ENCODE peak calls at places on chromosomes 4 and X, in ten cellular contexts. S is mammary epithelial cell, C is neuronal stem cell, V is cardiac muscle cell, U is iPS DF 6.9, E is fibroblast of lung, X is uterus, Z is upper lobe of right lung, G is GM06990, H is NT2/D1. B is an unnamed sample. For H3K36me3, the result is how much of the 10 kb centered on the place peaks cover.

GRCh38 chr4:8101796-8102355 is 56.7 kb downstream of the ABLIM2 start:
- DNase-seq in X (no peak), S (no peak), U (no peak), Z (no peak), V (no peak), C (no peak), H (no peak), E (no peak), G (no peak), B (no peak)

GRCh38 chrX:9871871-9872270 is 85.6 kb downstream of the SHROOM2 start:
- DNase-seq in Z (no peak), H (no peak), X (no peak), G (no peak), C (no peak), U (no peak), V (peak), E (no peak), S (no peak), B (no peak)

GRCh38 chr4:113499696-113500095 is 261.8 kb downstream of the CAMK2D start:
- DNase-seq in H (no peak), X (no peak), C (no peak), G (no peak), Z (no peak), V (peak), U (no peak), S (peak), E (peak), B (no peak)

GRCh38 chr4:95548738-95549245 is at the start of gene UNC5C:
- DNase-seq in E (peak), V (peak), Z (peak), G (peak), S (peak), U (no peak), X (peak), H (no peak), C (peak), B (peak)

GRCh38 chr4:73010789-73011628 is 58.5 kb downstream of the COX18 start:
- DNase-seq in C (no peak), H (no peak), V (no peak), Z (no peak), X (no peak), G (no peak), U (no peak), E (no peak), S (no peak), B (no peak)

GRCh38 chr4:9825049-9825448 is 43.6 kb downstream of the DRD5 start:
- DNase-seq in U (no peak), V (no peak), C (no peak), H (no peak), Z (no peak), X (no peak), S (no peak), G (no peak), E (no peak), B (no peak)

GRCh38 chr4:41120297-41121217 is 93.8 kb downstream of the APBB2 start:
- DNase-seq in G (no peak), C (no peak), S (peak), U (no peak), V (peak), E (peak), Z (peak), H (no peak), X (peak), B (no peak)

GRCh38 chr4:88965053-88965452 is 91.9 kb downstream of the FAM13A start:
- DNase-seq in S (no peak), V (peak), U (no peak), E (peak), X (no peak), G (no peak), C (no peak), H (no peak), Z (no peak), B (no peak)

GRCh38 chrX:105872921-105873320 is 50.6 kb downstream of the NRK start:
- DNase-seq in V (peak), G (no peak), E (peak), U (no peak), C (no peak), Z (no peak), S (peak), H (no peak), X (no peak), B (no peak)

GRCh38 chr4:176150283-176150682 is 45.1 kb downstream of the SPATA4 start:
- DNase-seq in V (peak), E (peak), U (no peak), S (peak), H (no peak), Z (no peak), G (no peak), C (no peak), X (no peak), B (no peak)

GRCh38 chr4:108166038-108166437 is 2.7 kb downstream of the LEF1 start:
- DNase-seq in G (no peak), Z (no peak), H (no peak), S (no peak), C (no peak), V (no peak), X (no peak), E (no peak), U (no peak), B (no peak)

GRCh38 chr4:122045533-122045932 is 93.7 kb upstream of the TRPC3 start:
- DNase-seq in S (peak), Z (peak), U (no peak), H (peak), V (peak), E (peak), C (no peak), G (no peak), X (no peak), B (no peak)

GRCh38 chr4:81214518-81215218 is 354 bp downstream of the PRKG2 start:
- DNase-seq in U (no peak), V (peak), X (no peak), Z (peak), G (peak), E (peak), S (peak), H (no peak), C (peak), B (peak)

GRCh38 chr4:1232661-1233621 is 16.0 kb downstream of the CTBP1 start:
- DNase-seq in C (peak), X (no peak), G (no peak), E (peak), U (no peak), H (peak), V (peak), Z (no peak), S (no peak), B (no peak)

GRCh38 chr4:141275834-141276233 is 55.1 kb downstream of the ZNF330 start:
- DNase-seq in Z (no peak), H (no peak), X (no peak), S (no peak), E (peak), U (no peak), G (no peak), C (no peak), V (peak), B (no peak)

GRCh38 chrX:129957241-129958099 is 25.0 kb upstream of the BCORL1 start:
- DNase-seq in H (no peak), U (no peak), E (peak), X (peak), S (no peak), G (peak), C (no peak), V (peak), Z (peak), B (peak)

GRCh38 chr4:101348367-101348827 is 1.1 kb upstream of the PPP3CA start:
- DNase-seq in S (peak), G (no peak), H (no peak), C (no peak), U (no peak), X (no peak), Z (no peak), V (no peak), E (no peak), B (no peak)

GRCh38 chr4:155999743-156000142 is 46.1 kb upstream of the CTSO start:
- DNase-seq in U (peak), V (peak), G (no peak), C (peak), X (no peak), S (no peak), Z (no peak), H (peak), E (peak), B (peak)

GRCh38 chr4:180751009-180751408 is 1492.2 kb upstream of the TENM3 start:
- DNase-seq in H (no peak), C (no peak), S (no peak), X (no peak), G (no peak), V (peak), E (peak), Z (no peak), U (no peak), B (no peak)

GRCh38 chrX:9378980-9379696 is 85.7 kb upstream of the TBL1X start:
- DNase-seq in E (peak), H (no peak), C (no peak), U (no peak), S (peak), X (no peak), G (no peak), Z (no peak), V (peak), B (no peak)

GRCh38 chrX:12973561-12974216 is 1.2 kb upstream of the TMSB4X start:
- DNase-seq in S (no peak), V (no peak), Z (peak), U (no peak), H (no peak), X (peak), C (no peak), E (no peak), G (peak), B (no peak)

DNA sequence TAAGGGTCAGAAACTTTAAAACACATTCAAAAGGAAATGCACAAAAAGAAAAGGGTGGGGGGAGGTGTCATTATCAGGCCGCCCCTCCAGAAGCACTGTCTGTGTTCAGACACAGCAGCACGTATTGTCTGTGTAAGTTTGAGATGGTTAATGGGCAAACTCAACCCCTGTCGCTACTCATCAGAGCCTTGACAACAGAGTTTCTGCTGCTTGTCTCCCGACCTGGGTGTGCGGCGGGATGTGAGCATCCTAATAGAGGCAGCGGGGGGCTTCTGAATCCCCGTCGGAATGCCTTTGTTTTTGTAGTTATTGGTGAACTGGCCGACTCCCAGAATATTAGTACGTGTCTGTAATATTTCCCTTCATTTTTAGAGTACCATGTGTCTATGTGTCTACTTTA is 158.9 kb downstream of the DCTD start:
- DNase-seq in X (no peak), C (peak), S (no peak), H (no peak), Z (no peak), V (no peak), E (no peak), U (no peak), G (no peak), B (no peak)
- H3K36me3 ChIP-seq in X (under half), C (under half), S (under half), H (under half), Z (under half), V (under half), E (under half), U (under half), G (under half), B (under half)

GRCh38 chr4:174522183-174523002 is at the start of gene HPGD:
- DNase-seq in U (no peak), C (peak), Z (peak), V (no peak), S (peak), E (peak), G (peak), X (peak), H (no peak), B (peak)

GRCh38 chr4:174521800-174522182 is 497 bp downstream of the HPGD start:
- DNase-seq in U (no peak), H (no peak), Z (peak), C (peak), E (no peak), X (no peak), V (no peak), S (peak), G (peak), B (peak)

GRCh38 chr4:174517502-174517901 is 4.8 kb downstream of the HPGD start:
- DNase-seq in C (no peak), S (no peak), Z (no peak), U (no peak), X (no peak), V (no peak), G (no peak), H (no peak), E (no peak), B (no peak)

GRCh38 chr4:174523003-174523693 is 860 bp upstream of the HPGD start:
- DNase-seq in Z (no peak), E (no peak), G (no peak), S (no peak), V (no peak), U (no peak), C (no peak), X (peak), H (no peak), B (no peak)

DNA sequence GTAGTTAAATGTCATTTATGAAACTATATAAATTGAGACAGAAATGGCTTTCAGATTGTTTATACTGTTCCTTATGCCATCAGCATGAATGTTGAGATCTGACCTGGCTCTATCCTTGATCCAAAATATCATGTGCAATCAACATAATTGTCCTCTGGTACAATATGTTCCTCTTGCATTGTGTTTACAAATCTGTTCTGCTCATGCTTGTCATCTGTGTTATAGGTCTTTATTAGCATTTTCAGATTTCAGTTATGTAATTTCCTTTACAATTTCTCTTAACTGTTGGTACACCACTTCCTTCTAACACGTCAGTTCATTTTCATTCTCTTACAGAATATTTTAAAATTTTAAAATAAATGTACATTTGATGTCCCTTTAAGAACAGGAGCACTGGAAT is 1.6 kb downstream of the HPGD start:
- DNase-seq in U (no peak), C (no peak), G (no peak), X (no peak), V (no peak), S (no peak), H (no peak), Z (no peak), E (no peak), B (no peak)
- H3K4me3 ChIP-seq in U (no peak), C (no peak), G (no peak), X (no peak), V (no peak), S (no peak), H (no peak), Z (peak), E (no peak), B (no peak)

GRCh38 chr4:87575408-87575807 is 32.9 kb upstream of the DSPP start:
- DNase-seq in U (no peak), H (no peak), E (no peak), V (no peak), X (no peak), G (no peak), C (no peak), S (peak), Z (no peak), B (no peak)
- H3K36me3 ChIP-seq in U (under half), H (under half), E (under half), V (under half), X (under half), G (under half), C (under half), S (under half), Z (under half), B (under half)

DNA sequence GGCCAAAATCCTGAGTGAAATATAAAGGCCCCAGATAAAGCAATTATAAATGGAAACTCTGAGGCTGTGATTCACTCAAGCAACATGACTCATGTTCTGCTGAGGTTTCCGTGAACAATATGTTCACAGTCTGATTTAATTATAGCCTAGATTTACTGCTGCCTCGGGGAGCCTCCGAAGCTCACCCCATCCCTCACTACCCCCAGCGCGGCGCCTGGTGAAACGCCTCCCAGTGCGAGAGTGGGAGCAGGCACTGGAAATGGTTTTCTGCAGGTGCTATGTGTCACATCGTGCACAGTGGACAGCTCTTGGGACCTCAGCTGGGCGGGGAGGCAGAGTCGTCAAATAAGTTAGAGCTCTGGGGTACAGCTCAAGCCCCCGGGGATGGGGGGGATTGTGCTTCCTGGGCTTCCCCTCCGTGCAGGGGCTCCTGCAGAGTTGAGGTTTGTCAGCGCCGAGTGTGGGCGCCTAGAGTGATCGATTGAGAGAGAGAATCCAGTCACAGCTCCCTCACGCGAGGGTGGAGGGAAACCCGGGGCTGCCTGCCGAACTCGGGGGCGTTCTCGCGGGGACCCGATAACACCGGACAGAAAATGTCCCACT is 110.6 kb downstream of the PHKA2 start:
- DNase-seq in V (peak), X (peak), U (no peak), S (peak), E (peak), H (no peak), Z (no peak), C (no peak), G (no peak), B (no peak)
- H3K4me3 ChIP-seq in V (no peak), X (no peak), U (no peak), S (no peak), E (no peak), H (no peak), Z (no peak), C (no peak), G (no peak), B (no peak)

DNA sequence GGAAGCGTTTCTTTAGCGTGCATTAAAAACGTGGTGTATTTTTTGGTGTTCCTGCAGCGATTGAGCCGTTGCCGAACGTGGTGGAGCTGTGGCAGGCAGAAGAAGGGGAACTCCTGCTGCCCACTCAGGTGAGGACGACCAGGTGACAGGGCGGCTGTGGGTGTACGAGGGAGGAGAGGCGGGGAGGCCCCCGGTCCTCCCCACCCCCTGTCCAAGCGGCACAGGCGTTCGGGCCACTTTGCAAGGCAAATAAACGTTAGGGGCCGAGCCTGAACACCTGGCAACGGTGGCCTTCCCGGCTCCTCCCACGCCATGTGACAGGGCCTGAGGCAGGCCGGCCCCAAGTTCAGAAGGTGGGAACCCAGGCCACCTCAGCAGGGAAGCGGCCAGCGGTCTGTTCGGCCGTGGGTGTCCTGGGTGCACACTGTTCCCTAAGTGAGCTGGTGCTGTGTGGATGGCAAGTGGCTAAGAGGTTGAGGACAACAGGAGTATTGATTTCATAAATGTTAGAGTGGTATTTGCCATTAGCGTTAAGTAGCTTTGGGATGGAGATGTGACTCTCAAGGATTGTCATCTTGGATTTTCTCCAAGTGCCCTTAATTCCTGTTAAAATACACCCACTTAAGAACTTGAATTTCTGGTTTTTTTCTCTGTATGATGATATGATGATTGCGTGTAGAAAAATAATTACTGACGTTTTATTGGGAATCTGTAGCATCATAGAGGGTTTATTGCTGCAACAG is 1.2 kb downstream of the TMEM131L start:
- DNase-seq in U (no peak), H (no peak), S (peak), Z (peak), G (peak), X (no peak), E (no peak), C (no peak), V (no peak), B (peak)
- H3K36me3 ChIP-seq in U (under half), H (under half), S (under half), Z (under half), G (under half), X (under half), E (under half), C (under half), V (under half), B (under half)